ENCODE peak calls at places on chromosome 17, in seven cellular contexts. X is HCT116, C is H1, N is K562, A is GM12878, W is SK-N-SH, B is HepG2. M is an unnamed sample.

GRCh38 chr17:6749519-6749918 is 6.3 kb upstream of the XAF1 start:
- DNase-seq in X (no peak), C (no peak), N (no peak), A (no peak), W (no peak), B (no peak), M (no peak)

GRCh38 chr17:62714016-62714777 is 86.7 kb downstream of the MRC2 start:
- DNase-seq in X (no peak), C (no peak), N (no peak), A (no peak), W (no peak), B (no peak), M (peak)

GRCh38 chr17:76119409-76120371 is 16.1 kb upstream of the EXOC7 start:
- DNase-seq in X (no peak), C (no peak), N (no peak), A (no peak), W (no peak), B (peak), M (no peak)

GRCh38 chr17:78257810-78258322 is 26.4 kb downstream of the TMEM235 start:
- DNase-seq in X (no peak), C (no peak), N (no peak), A (no peak), W (peak), B (no peak), M (no peak)

GRCh38 chr17:39051001-39051605 is 83.9 kb upstream of the FBXO47 start:
- DNase-seq in X (no peak), C (peak), N (no peak), A (no peak), W (no peak), B (no peak), M (no peak)

GRCh38 chr17:8537734-8538133 is 92.8 kb downstream of the MYH10 start:
- DNase-seq in X (no peak), C (no peak), N (no peak), A (no peak), W (no peak), B (no peak), M (no peak)

GRCh38 chr17:81364278-81365147 is 30.7 kb upstream of the BAHCC1 start:
- DNase-seq in X (no peak), C (no peak), N (no peak), A (no peak), W (no peak), B (no peak), M (no peak)

GRCh38 chr17:40113110-40113960 is 8.4 kb upstream of the MSL1 start:
- DNase-seq in X (peak), C (peak), N (peak), A (peak), W (peak), B (peak), M (peak)

GRCh38 chr17:78737332-78737731 is 44.7 kb downstream of the CYTH1 start:
- DNase-seq in X (no peak), C (no peak), N (no peak), A (no peak), W (peak), B (no peak), M (no peak)

GRCh38 chr17:81537343-81537855 is 9.2 kb downstream of the FSCN2 start:
- DNase-seq in X (peak), C (peak), N (peak), A (no peak), W (peak), B (no peak), M (peak)

GRCh38 chr17:59510611-59511010 is 54.8 kb upstream of the DHX40 start:
- DNase-seq in X (no peak), C (no peak), N (no peak), A (no peak), W (peak), B (no peak), M (no peak)

GRCh38 chr17:4955091-4955490 is 4.2 kb downstream of the ENO3 start:
- DNase-seq in X (no peak), C (no peak), N (no peak), A (no peak), W (no peak), B (no peak), M (no peak)

GRCh38 chr17:59828478-59828760 is 64.3 kb downstream of the TUBD1 start:
- DNase-seq in X (no peak), C (no peak), N (no peak), A (no peak), W (no peak), B (no peak), M (no peak)

GRCh38 chr17:67999291-67999911 is 3.1 kb upstream of the C17orf58 start:
- DNase-seq in X (no peak), C (no peak), N (no peak), A (no peak), W (no peak), B (no peak), M (peak)

GRCh38 chr17:44198721-44199552 is 747 bp downstream of the ATXN7L3 start:
- DNase-seq in X (no peak), C (peak), N (peak), A (no peak), W (peak), B (no peak), M (peak)

GRCh38 chr17:51006601-51007000 is 114.1 kb downstream of the SPAG9 start:
- DNase-seq in X (no peak), C (no peak), N (no peak), A (no peak), W (no peak), B (no peak), M (no peak)

GRCh38 chr17:67531291-67531690 is 154.2 kb downstream of the PITPNC1 start:
- DNase-seq in X (no peak), C (peak), N (no peak), A (no peak), W (peak), B (no peak), M (no peak)

GRCh38 chr17:14434506-14434905 is 133.6 kb downstream of the HS3ST3B1 start:
- DNase-seq in X (no peak), C (no peak), N (no peak), A (peak), W (no peak), B (no peak), M (no peak)

GRCh38 chr17:78284146-78284545 is 52.7 kb downstream of the TMEM235 start:
- DNase-seq in X (no peak), C (no peak), N (no peak), A (no peak), W (no peak), B (no peak), M (no peak)

GRCh38 chr17:75872434-75873351 is 5.7 kb downstream of the TRIM47 start:
- DNase-seq in X (no peak), C (no peak), N (peak), A (no peak), W (peak), B (peak), M (peak)

GRCh38 chr17:1518410-1518809 is 2.0 kb upstream of the INPP5K start:
- DNase-seq in X (no peak), C (no peak), N (no peak), A (no peak), W (no peak), B (no peak), M (no peak)

GRCh38 chr17:56975656-56976055 is 2.3 kb upstream of the SCPEP1 start:
- DNase-seq in X (no peak), C (no peak), N (no peak), A (no peak), W (no peak), B (no peak), M (no peak)

GRCh38 chr17:49680314-49680713 is 2.4 kb upstream of the SPOP start:
- DNase-seq in X (no peak), C (no peak), N (no peak), A (no peak), W (no peak), B (no peak), M (no peak)

GRCh38 chr17:52604105-52604504 is 445.6 kb upstream of the CA10 start:
- DNase-seq in X (no peak), C (no peak), N (no peak), A (no peak), W (no peak), B (no peak), M (no peak)
- TF ChIP-seq JUND in X (no peak), C (no peak), N (no peak), A (no peak), W (no peak), B (no peak), M (no peak)

GRCh38 chr17:80181431-80181830 is 11.6 kb downstream of the CARD14 start:
- DNase-seq in X (no peak), C (no peak), N (no peak), A (no peak), W (no peak), B (no peak), M (no peak)
- TF ChIP-seq JUND in X (no peak), C (no peak), N (no peak), A (no peak), W (no peak), B (no peak), M (no peak)

DNA sequence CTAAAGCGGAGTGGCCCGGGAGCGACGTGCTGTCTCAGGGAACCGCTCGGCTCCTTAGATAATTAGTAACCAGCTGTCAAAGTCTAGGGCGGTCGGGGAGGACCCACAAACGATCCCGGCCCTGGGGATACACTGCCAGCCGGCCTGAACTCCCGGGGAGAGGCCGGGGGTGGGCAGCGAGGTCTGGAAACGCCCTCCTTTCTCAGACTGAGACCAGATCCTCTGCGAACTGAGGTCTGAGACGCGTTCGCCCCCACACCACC is 1.3 kb downstream of the HNF1B start:
- DNase-seq in X (no peak), C (peak), N (no peak), A (no peak), W (peak), B (peak), M (no peak)
- TF ChIP-seq JUND in X (no peak), C (no peak), N (no peak), A (no peak), W (no peak), B (no peak), M (no peak)

GRCh38 chr17:72606656-72607055 is 485.8 kb downstream of the SLC39A11 start:
- DNase-seq in X (no peak), C (no peak), N (no peak), A (no peak), W (no peak), B (no peak), M (no peak)

GRCh38 chr17:72605543-72605942 is 484.7 kb downstream of the SOX9 start:
- DNase-seq in X (no peak), C (no peak), N (no peak), A (no peak), W (no peak), B (no peak), M (no peak)

GRCh38 chr17:72602517-72603345 is 481.9 kb downstream of the SOX9 start:
- DNase-seq in X (peak), C (peak), N (no peak), A (no peak), W (no peak), B (no peak), M (no peak)

GRCh38 chr17:72603346-72604242 is 482.8 kb downstream of the SOX9 start:
- DNase-seq in X (no peak), C (no peak), N (no peak), A (no peak), W (no peak), B (no peak), M (no peak)

GRCh38 chr17:72604518-72604917 is 483.7 kb downstream of the SOX9 start:
- DNase-seq in X (no peak), C (no peak), N (no peak), A (no peak), W (no peak), B (peak), M (no peak)
- TF ChIP-seq JUND in X (no peak), C (no peak), N (no peak), A (no peak), W (no peak), B (no peak), M (no peak)

GRCh38 chr17:29289852-29290251 is 4.1 kb downstream of the NUFIP2 start:
- DNase-seq in X (no peak), C (no peak), N (no peak), A (no peak), W (no peak), B (no peak), M (no peak)

GRCh38 chr17:29293890-29294579 is at the start of gene NUFIP2:
- DNase-seq in X (peak), C (peak), N (peak), A (peak), W (peak), B (peak), M (peak)

GRCh38 chr17:29292071-29292991 is 1.6 kb downstream of the NUFIP2 start:
- DNase-seq in X (no peak), C (peak), N (peak), A (no peak), W (peak), B (no peak), M (peak)

GRCh38 chr17:29292992-29293889 is 707 bp downstream of the NUFIP2 start:
- DNase-seq in X (no peak), C (peak), N (peak), A (no peak), W (peak), B (peak), M (peak)

GRCh38 chr17:29291163-29291752 is 2.7 kb downstream of the NUFIP2 start:
- DNase-seq in X (peak), C (no peak), N (no peak), A (peak), W (peak), B (peak), M (peak)
- TF ChIP-seq JUND in X (no peak), C (no peak), N (no peak), A (no peak), W (no peak), B (no peak), M (no peak)